ENCODE peak calls at places on chromosomes 11 and 22, in five cellular contexts. One of them, this sample, is unnamed. For H3K36me3, the result is how much of the 10 kb centered on the place peaks cover.

GRCh38 chr11:69650081-69650831 is 9.3 kb downstream of the CCND1 start:
- DNase-seq in astrocyte: no peak
- DNase-seq in mammary epithelial cell: no peak
- DNase-seq in HCT116: no peak
- DNase-seq in colonic mucosa: no peak
- DNase-seq in this sample: no peak

GRCh38 chr11:94926698-94927237 is 46.6 kb downstream of the CWC15 start:
- DNase-seq in astrocyte: peak
- DNase-seq in mammary epithelial cell: no peak
- DNase-seq in HCT116: no peak
- DNase-seq in colonic mucosa: peak
- DNase-seq in this sample: no peak

GRCh38 chr11:118274184-118274583 is 10.1 kb upstream of the MPZL2 start:
- DNase-seq in astrocyte: peak
- DNase-seq in mammary epithelial cell: no peak
- DNase-seq in HCT116: no peak
- DNase-seq in colonic mucosa: no peak
- DNase-seq in this sample: peak

GRCh38 chr11:57131080-57131790 is 50.5 kb upstream of the LRRC55 start:
- DNase-seq in astrocyte: no peak
- DNase-seq in mammary epithelial cell: peak
- DNase-seq in HCT116: no peak
- DNase-seq in colonic mucosa: peak
- DNase-seq in this sample: peak

GRCh38 chr11:3202759-3203158 is 15.9 kb downstream of the MRGPRG start:
- DNase-seq in astrocyte: no peak
- DNase-seq in mammary epithelial cell: no peak
- DNase-seq in HCT116: no peak
- DNase-seq in colonic mucosa: no peak
- DNase-seq in this sample: no peak

GRCh38 chr11:9396310-9396709 is 11.9 kb downstream of the IPO7 start:
- DNase-seq in astrocyte: peak
- DNase-seq in mammary epithelial cell: no peak
- DNase-seq in HCT116: no peak
- DNase-seq in colonic mucosa: no peak
- DNase-seq in this sample: no peak

GRCh38 chr11:120125509-120125908 is 12.4 kb downstream of the TRIM29 start:
- DNase-seq in astrocyte: no peak
- DNase-seq in mammary epithelial cell: no peak
- DNase-seq in HCT116: no peak
- DNase-seq in colonic mucosa: no peak
- DNase-seq in this sample: no peak

GRCh38 chr22:41619979-41620645 is 731 bp downstream of the DESI1 start:
- DNase-seq in astrocyte: no peak
- DNase-seq in mammary epithelial cell: peak
- DNase-seq in HCT116: no peak
- DNase-seq in colonic mucosa: peak
- DNase-seq in this sample: no peak

GRCh38 chr11:838441-839279 is 3.7 kb downstream of the POLR2L start:
- DNase-seq in astrocyte: no peak
- DNase-seq in mammary epithelial cell: peak
- DNase-seq in HCT116: no peak
- DNase-seq in colonic mucosa: peak
- DNase-seq in this sample: no peak

GRCh38 chr11:78313181-78313788 is 104.3 kb downstream of the GAB2 start:
- DNase-seq in astrocyte: peak
- DNase-seq in mammary epithelial cell: peak
- DNase-seq in HCT116: peak
- DNase-seq in colonic mucosa: peak
- DNase-seq in this sample: peak

GRCh38 chr22:49015459-49015858 is 812.2 kb downstream of the BRD1 start:
- DNase-seq in astrocyte: no peak
- DNase-seq in mammary epithelial cell: no peak
- DNase-seq in HCT116: no peak
- DNase-seq in colonic mucosa: no peak
- DNase-seq in this sample: no peak

GRCh38 chr11:11230802-11231562 is 122.1 kb downstream of the CSNK2A3 start:
- DNase-seq in astrocyte: no peak
- DNase-seq in mammary epithelial cell: no peak
- DNase-seq in HCT116: peak
- DNase-seq in colonic mucosa: no peak
- DNase-seq in this sample: no peak
- TF ChIP-seq CTCF in astrocyte: peak
- TF ChIP-seq CTCF in mammary epithelial cell: peak
- TF ChIP-seq CTCF in HCT116: peak
- TF ChIP-seq CTCF in colonic mucosa: peak
- TF ChIP-seq CTCF in this sample: peak

GRCh38 chr11:73530109-73530508 is 67.8 kb downstream of the FAM168A start:
- DNase-seq in astrocyte: no peak
- DNase-seq in mammary epithelial cell: no peak
- DNase-seq in HCT116: no peak
- DNase-seq in colonic mucosa: peak
- DNase-seq in this sample: no peak

GRCh38 chr11:73528013-73528412 is 69.9 kb downstream of the FAM168A start:
- DNase-seq in astrocyte: no peak
- DNase-seq in mammary epithelial cell: no peak
- DNase-seq in HCT116: no peak
- DNase-seq in colonic mucosa: no peak
- DNase-seq in this sample: no peak

GRCh38 chr11:73525611-73526010 is 72.3 kb downstream of the FAM168A start:
- DNase-seq in astrocyte: no peak
- DNase-seq in mammary epithelial cell: no peak
- DNase-seq in HCT116: no peak
- DNase-seq in colonic mucosa: no peak
- DNase-seq in this sample: no peak

GRCh38 chr11:73528877-73529530 is 68.9 kb downstream of the FAM168A start:
- DNase-seq in astrocyte: no peak
- DNase-seq in mammary epithelial cell: no peak
- DNase-seq in HCT116: no peak
- DNase-seq in colonic mucosa: no peak
- DNase-seq in this sample: no peak

DNA sequence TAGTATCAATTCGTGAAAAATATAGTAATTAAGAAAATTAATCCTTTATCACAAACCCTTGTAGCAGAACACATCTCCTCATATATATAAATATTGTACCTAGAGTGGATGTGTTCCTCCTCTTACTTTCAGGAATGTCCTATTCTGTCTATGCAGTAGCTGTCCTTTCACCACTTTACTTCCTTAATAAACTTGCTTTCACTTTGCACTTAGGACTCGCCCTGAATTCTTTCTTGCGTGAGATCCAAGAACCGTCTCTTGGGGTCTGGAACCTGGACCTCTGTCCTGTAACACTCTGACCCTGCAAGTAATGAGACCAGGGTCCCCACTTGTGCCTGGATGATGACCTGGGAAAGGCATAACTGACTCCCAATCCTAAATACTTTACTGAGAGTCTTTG is 69.5 kb downstream of the FAM168A start:
- DNase-seq in astrocyte: no peak
- DNase-seq in mammary epithelial cell: no peak
- DNase-seq in HCT116: no peak
- DNase-seq in colonic mucosa: no peak
- DNase-seq in this sample: no peak
- H3K4me3 ChIP-seq in astrocyte: no peak
- H3K4me3 ChIP-seq in mammary epithelial cell: peak
- H3K4me3 ChIP-seq in HCT116: no peak
- H3K4me3 ChIP-seq in colonic mucosa: no peak
- H3K4me3 ChIP-seq in this sample: peak

GRCh38 chr11:36454991-36455611 is 55.0 kb downstream of the TRAF6 start:
- DNase-seq in astrocyte: peak
- DNase-seq in mammary epithelial cell: no peak
- DNase-seq in HCT116: no peak
- DNase-seq in colonic mucosa: no peak
- DNase-seq in this sample: no peak
- H3K36me3 ChIP-seq in astrocyte: under half
- H3K36me3 ChIP-seq in mammary epithelial cell: under half
- H3K36me3 ChIP-seq in HCT116: under half
- H3K36me3 ChIP-seq in colonic mucosa: under half
- H3K36me3 ChIP-seq in this sample: under half

DNA sequence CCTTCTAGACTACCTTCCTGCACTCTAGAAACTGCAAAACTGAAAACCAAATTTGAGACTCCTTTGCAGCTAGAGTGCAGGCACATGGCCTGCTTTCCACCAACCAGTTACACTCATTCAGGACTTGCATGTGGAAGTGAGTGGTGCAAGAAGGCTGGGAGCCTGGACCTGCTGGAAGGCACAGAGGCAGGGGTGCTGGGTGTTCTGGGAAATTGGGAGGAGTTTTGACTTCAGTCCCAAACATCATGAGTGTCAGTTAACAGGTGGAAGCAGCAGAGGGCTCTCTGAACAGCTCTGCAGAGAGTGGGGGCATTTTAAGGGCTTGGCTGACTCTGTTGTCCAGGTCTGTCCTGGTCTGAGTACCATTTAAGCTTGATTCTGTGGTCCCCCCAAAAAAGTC is 49.3 kb upstream of the SYT13 start:
- DNase-seq in astrocyte: no peak
- DNase-seq in mammary epithelial cell: no peak
- DNase-seq in HCT116: peak
- DNase-seq in colonic mucosa: no peak
- DNase-seq in this sample: no peak
- TF ChIP-seq CTCF in astrocyte: no peak
- TF ChIP-seq CTCF in mammary epithelial cell: no peak
- TF ChIP-seq CTCF in HCT116: no peak
- TF ChIP-seq CTCF in colonic mucosa: no peak
- TF ChIP-seq CTCF in this sample: no peak

GRCh38 chr22:45318168-45318557 is 8.4 kb downstream of the FAM118A start:
- DNase-seq in astrocyte: peak
- DNase-seq in mammary epithelial cell: peak
- DNase-seq in HCT116: no peak
- DNase-seq in colonic mucosa: peak
- DNase-seq in this sample: peak
- H3K4me3 ChIP-seq in astrocyte: peak
- H3K4me3 ChIP-seq in mammary epithelial cell: no peak
- H3K4me3 ChIP-seq in HCT116: no peak
- H3K4me3 ChIP-seq in colonic mucosa: no peak
- H3K4me3 ChIP-seq in this sample: no peak

GRCh38 chr11:99645934-99646333 is 625.2 kb downstream of the CNTN5 start:
- DNase-seq in astrocyte: no peak
- DNase-seq in mammary epithelial cell: no peak
- DNase-seq in HCT116: no peak
- DNase-seq in colonic mucosa: no peak
- DNase-seq in this sample: no peak
- H3K36me3 ChIP-seq in astrocyte: under half
- H3K36me3 ChIP-seq in mammary epithelial cell: under half
- H3K36me3 ChIP-seq in HCT116: under half
- H3K36me3 ChIP-seq in colonic mucosa: under half
- H3K36me3 ChIP-seq in this sample: under half

GRCh38 chr11:67629386-67630229 is at the start of gene NUDT8:
- DNase-seq in astrocyte: peak
- DNase-seq in mammary epithelial cell: peak
- DNase-seq in HCT116: peak
- DNase-seq in colonic mucosa: peak
- DNase-seq in this sample: peak

GRCh38 chr11:67631427-67631826 is 1.7 kb upstream of the NUDT8 start:
- DNase-seq in astrocyte: no peak
- DNase-seq in mammary epithelial cell: no peak
- DNase-seq in HCT116: no peak
- DNase-seq in colonic mucosa: peak
- DNase-seq in this sample: no peak

GRCh38 chr11:67631853-67632174 is 2.1 kb upstream of the NUDT8 start:
- DNase-seq in astrocyte: no peak
- DNase-seq in mammary epithelial cell: no peak
- DNase-seq in HCT116: no peak
- DNase-seq in colonic mucosa: no peak
- DNase-seq in this sample: no peak

GRCh38 chr11:67630230-67630942 is 649 bp upstream of the NUDT8 start:
- DNase-seq in astrocyte: peak
- DNase-seq in mammary epithelial cell: peak
- DNase-seq in HCT116: peak
- DNase-seq in colonic mucosa: peak
- DNase-seq in this sample: peak

GRCh38 chr11:67630943-67631331 is 1.2 kb upstream of the NUDT8 start:
- DNase-seq in astrocyte: no peak
- DNase-seq in mammary epithelial cell: no peak
- DNase-seq in HCT116: no peak
- DNase-seq in colonic mucosa: no peak
- DNase-seq in this sample: no peak
- TF ChIP-seq CTCF in astrocyte: no peak
- TF ChIP-seq CTCF in mammary epithelial cell: no peak
- TF ChIP-seq CTCF in HCT116: no peak
- TF ChIP-seq CTCF in colonic mucosa: no peak
- TF ChIP-seq CTCF in this sample: no peak

DNA sequence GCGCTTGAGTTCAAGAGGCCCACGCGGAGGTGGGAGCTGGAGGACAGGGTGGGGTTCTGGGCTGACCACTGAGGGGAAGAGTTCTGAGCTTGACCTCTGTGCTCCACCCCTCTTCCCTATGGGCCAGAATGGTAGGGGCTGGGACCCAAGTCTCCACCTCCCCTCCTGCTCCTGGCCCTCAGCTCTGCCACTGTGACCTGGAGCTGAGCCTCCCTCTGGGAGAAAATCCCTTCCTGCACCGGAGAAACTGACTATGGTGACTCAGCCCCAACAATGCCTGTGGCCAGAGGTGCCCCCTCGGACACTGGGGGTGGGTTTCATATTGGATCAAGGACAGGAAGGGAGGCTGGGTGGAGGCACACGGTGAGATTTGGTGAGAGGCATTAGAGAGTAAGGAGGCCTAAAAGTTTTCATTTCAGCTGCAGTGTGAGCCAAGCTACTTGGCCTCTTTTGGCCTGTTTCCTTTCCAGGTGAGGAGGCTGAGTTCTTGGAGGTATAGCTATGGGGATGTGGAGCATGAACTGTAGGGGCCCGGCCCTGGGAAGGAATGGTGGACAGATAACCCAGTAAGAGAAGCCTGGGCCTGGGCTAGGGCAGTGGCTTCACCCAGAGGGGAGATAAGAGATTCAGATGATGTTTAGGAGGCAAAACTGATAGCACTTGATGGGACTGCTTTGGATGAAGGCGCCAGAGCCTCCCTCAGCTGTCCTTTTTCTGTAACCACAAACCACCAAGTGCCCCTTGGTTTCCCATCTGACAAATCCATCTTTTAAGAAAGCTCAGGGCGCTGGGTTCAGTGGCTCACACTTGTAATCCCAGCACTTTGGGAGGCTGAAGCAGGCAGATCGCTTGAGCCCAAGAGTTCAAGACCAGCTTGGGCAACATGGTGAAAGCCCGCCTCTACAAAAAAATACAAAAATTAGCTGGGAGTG is 23.2 kb downstream of the RELT start:
- DNase-seq in astrocyte: no peak
- DNase-seq in mammary epithelial cell: no peak
- DNase-seq in HCT116: no peak
- DNase-seq in colonic mucosa: no peak
- DNase-seq in this sample: no peak
- H3K4me3 ChIP-seq in astrocyte: no peak
- H3K4me3 ChIP-seq in mammary epithelial cell: no peak
- H3K4me3 ChIP-seq in HCT116: no peak
- H3K4me3 ChIP-seq in colonic mucosa: no peak
- H3K4me3 ChIP-seq in this sample: no peak

This sample was measured in bronchial epithelial cell.